ENCODE peak calls at places on chromosome 4, in six cellular contexts. F is cardiac fibroblast, Z is dorsolateral prefrontal cortex, N is testis, A is astrocyte, K is RWPE1. X is an unnamed sample.

GRCh38 chr4:47774078-47774477 is 63.8 kb downstream of the CORIN start:
- DNase-seq in Z (no peak), A (no peak), K (no peak), N (no peak), F (no peak), X (no peak)

GRCh38 chr4:78528327-78528726 is 23.2 kb upstream of the ANXA3 start:
- DNase-seq in A (peak; percentile 59), N (no peak), Z (no peak), K (no peak), F (no peak), X (no peak)

GRCh38 chr4:48315728-48316630 is 25.4 kb upstream of the SLAIN2 start:
- DNase-seq in F (peak; percentile 83), Z (no peak), N (no peak), A (peak; percentile 58), K (peak; percentile 58), X (no peak)

GRCh38 chr4:94472056-94472826 is 20.5 kb downstream of the PDLIM5 start:
- DNase-seq in K (no peak), Z (no peak), F (peak; percentile 85), N (no peak), A (peak; percentile 91), X (no peak)

GRCh38 chr4:54687887-54688841 is 30.4 kb downstream of the KIT start:
- DNase-seq in A (peak; percentile 6), F (no peak), N (no peak), Z (no peak), K (no peak), X (no peak)

GRCh38 chr4:81427605-81427922 is 44.1 kb downstream of the RASGEF1B start:
- DNase-seq in Z (no peak), A (no peak), F (no peak), N (no peak), K (no peak), X (no peak)

GRCh38 chr4:88758264-88758663 is 60.6 kb upstream of the NAP1L5 start:
- DNase-seq in F (no peak), A (peak; percentile 19), N (no peak), K (no peak), Z (no peak), X (no peak)

GRCh38 chr4:174847801-174848427 is 18.9 kb upstream of the GLRA3 start:
- DNase-seq in K (no peak), F (no peak), A (no peak), N (no peak), Z (no peak), X (no peak)

GRCh38 chr4:790466-790820 is 35.5 kb downstream of the CPLX1 start:
- DNase-seq in Z (no peak), F (no peak), A (no peak), N (no peak), K (no peak), X (no peak)

GRCh38 chr4:151409470-151410313 is 716 bp downstream of the FHIP1A start:
- DNase-seq in K (peak; percentile 41), F (peak; percentile 17), N (peak; percentile 23), A (no peak), Z (no peak), X (no peak)

GRCh38 chr4:134687646-134688628 is 486.3 kb upstream of the PABPC4L start:
- DNase-seq in Z (no peak), A (no peak), F (no peak), K (no peak), N (no peak), X (no peak)

GRCh38 chr4:165355900-165356300 is 22.9 kb upstream of the CPE start:
- DNase-seq in K (no peak), Z (peak; percentile 60), F (peak; percentile 65), A (peak; percentile 40), N (peak; percentile 81), X (no peak)

GRCh38 chr4:15233626-15234025 is 194.2 kb upstream of the C1QTNF7 start:
- DNase-seq in Z (no peak), A (peak; percentile 12), N (no peak), F (no peak), K (no peak), X (no peak)

GRCh38 chr4:79284893-79285292 is 41.0 kb downstream of the NAA11 start:
- DNase-seq in Z (no peak), A (no peak), N (no peak), K (no peak), F (no peak), X (no peak)

GRCh38 chr4:141180991-141181760 is 39.5 kb upstream of the ZNF330 start:
- DNase-seq in F (no peak), N (no peak), A (peak; percentile 16), K (peak; percentile 20), Z (no peak), X (no peak)

GRCh38 chr4:7328913-7329638 is 105.7 kb downstream of the PSAPL1 start:
- DNase-seq in A (peak; percentile 76), Z (peak; percentile 61), F (peak; percentile 58), K (peak; percentile 67), N (no peak), X (peak; percentile 91)

GRCh38 chr4:16733509-16733908 is 164.9 kb downstream of the LDB2 start:
- DNase-seq in F (no peak), Z (peak; percentile 41), K (no peak), N (no peak), A (no peak), X (no peak)

GRCh38 chr4:2045518-2045951 is 13.6 kb upstream of the NAT8L start:
- DNase-seq in N (no peak), K (no peak), Z (no peak), F (no peak), A (no peak), X (peak; percentile 78)

GRCh38 chr4:84878090-84878489 is 88.4 kb downstream of the WDFY3 start:
- DNase-seq in Z (no peak), F (peak; percentile 68), K (peak; percentile 36), A (peak; percentile 86), N (no peak), X (no peak)

GRCh38 chr4:129344058-129344457 is 248.1 kb downstream of the C4orf33 start:
- DNase-seq in F (peak; percentile 59), K (peak; percentile 53), N (peak; percentile 39), A (no peak), Z (no peak), X (no peak)

GRCh38 chr4:55348436-55348835 is 2.4 kb downstream of the SRD5A3 start:
- DNase-seq in N (no peak), K (no peak), Z (no peak), F (no peak), A (no peak), X (no peak)

GRCh38 chr4:173121044-173121685 is 47.4 kb upstream of the GALNT7 start:
- DNase-seq in K (peak; percentile 19), N (no peak), Z (no peak), F (peak; percentile 46), A (peak; percentile 59), X (no peak)

DNA sequence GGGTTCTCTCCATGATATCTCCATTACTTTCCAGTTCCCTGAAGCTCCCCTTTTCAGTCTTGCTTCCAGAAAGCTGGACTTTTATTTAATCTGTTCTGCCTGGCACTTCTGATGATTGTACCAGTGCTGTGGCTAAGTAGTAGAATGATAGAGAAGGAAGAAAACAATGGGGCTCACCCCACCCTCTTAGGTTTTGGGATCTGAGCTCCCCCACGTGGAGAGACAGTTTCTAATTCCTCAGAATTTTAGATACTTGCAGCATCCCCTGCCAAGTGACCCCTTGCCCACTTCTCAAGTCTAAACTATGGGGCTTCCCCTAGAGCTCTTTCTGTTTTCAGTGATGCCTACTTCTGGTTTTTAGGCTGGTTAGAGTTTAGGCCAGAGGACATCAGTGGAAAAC is 73.9 kb downstream of the GC start:
- DNase-seq in Z (no peak), N (no peak), A (no peak), F (peak; percentile 45), K (no peak), X (no peak)
- TF ChIP-seq CTCF in Z (no peak), N (no peak), A (peak; percentile 12), F (no peak), K (no peak), X (peak; percentile 48)

GRCh38 chr4:123564758-123565346 is 168.3 kb downstream of the SPRY1 start:
- DNase-seq in A (peak; percentile 48), Z (no peak), K (peak; percentile 73), N (peak; percentile 79), F (peak; percentile 85), X (no peak)

GRCh38 chr4:123562994-123563745 is 166.6 kb downstream of the SPRY1 start:
- DNase-seq in Z (no peak), F (no peak), A (peak; percentile 51), N (no peak), K (peak; percentile 28), X (no peak)

GRCh38 chr4:123573866-123574508 is 177.4 kb downstream of the SPRY1 start:
- DNase-seq in F (no peak), K (no peak), N (no peak), A (no peak), Z (no peak), X (no peak)

GRCh38 chr4:123569541-123569940 is 172.9 kb downstream of the SPRY1 start:
- DNase-seq in F (no peak), N (no peak), K (no peak), A (no peak), Z (no peak), X (no peak)

GRCh38 chr4:123568936-123569335 is 172.3 kb downstream of the SPRY1 start:
- DNase-seq in Z (no peak), A (no peak), K (no peak), N (no peak), F (peak; percentile 72), X (no peak)
- TF ChIP-seq CTCF in Z (no peak), A (no peak), K (no peak), N (no peak), F (no peak), X (no peak)

GRCh38 chr4:4888695-4889094 is 29.2 kb downstream of the MSX1 start:
- DNase-seq in Z (no peak), F (no peak), N (no peak), K (no peak), A (no peak), X (no peak)
- TF ChIP-seq CTCF in Z (no peak), F (no peak), N (no peak), K (no peak), A (no peak), X (no peak)

DNA sequence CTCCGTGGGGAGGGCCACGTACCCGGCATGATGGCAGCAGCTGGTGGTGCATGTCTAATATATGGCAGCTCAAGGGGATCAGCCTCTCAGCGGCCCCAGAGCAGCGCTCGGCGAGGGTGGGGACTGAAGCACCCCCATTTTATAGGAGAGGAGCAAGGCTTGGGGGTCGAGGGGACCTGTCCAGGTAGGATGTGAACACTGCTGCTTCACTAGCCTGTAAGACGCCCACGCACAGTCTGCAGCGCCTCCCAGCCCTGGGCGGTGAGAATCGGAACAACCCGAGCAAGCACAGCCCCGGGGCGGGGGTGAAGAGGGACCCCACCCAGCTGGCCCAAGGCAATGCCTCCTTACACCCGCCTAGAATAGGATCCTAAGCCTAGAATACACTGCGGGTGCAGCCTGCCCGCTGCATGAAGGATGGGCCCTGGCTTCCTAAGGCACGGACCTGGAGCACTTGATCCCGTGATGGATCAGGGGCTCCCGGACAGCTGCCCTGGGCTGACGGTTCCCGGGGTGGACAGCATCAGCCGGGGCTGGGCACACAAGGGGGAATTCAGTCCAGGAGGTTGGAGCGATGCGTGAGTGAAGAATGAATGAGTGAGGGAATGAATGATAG is 17.6 kb downstream of the ADRA2C start:
- DNase-seq in F (no peak), A (no peak), Z (peak; percentile 49), K (no peak), N (peak; percentile 41), X (no peak)
- TF ChIP-seq CTCF in F (no peak), A (no peak), Z (peak; percentile 49), K (no peak), N (peak; percentile 34), X (no peak)

GRCh38 chr4:148152868-148153630 is 289.2 kb downstream of the NR3C2 start:
- DNase-seq in A (no peak), N (no peak), K (no peak), F (peak; percentile 3), Z (no peak), X (no peak)
- TF ChIP-seq CTCF in A (no peak), N (no peak), K (no peak), F (no peak), Z (no peak), X (peak; percentile 46)

X was measured in osteocyte.